ENCODE peak calls at places on chromosomes 6 and 20, in nine cellular contexts. One of them, this sample, is unnamed.
A peak's percentile ranks its signal among the peaks of the same experiment; 100 is the strongest.

GRCh38 chr20:23206061-23206460 is 119.9 kb upstream of the CD93 start:
- DNase-seq in naive thymus-derived CD4-positive, alpha-beta T cell: no peak
- DNase-seq in heart right ventricle: no peak
- DNase-seq in fibroblast of lung: no peak
- DNase-seq in GM12878: no peak
- DNase-seq in A673: no peak
- DNase-seq in astrocyte: no peak
- DNase-seq in GM23338: no peak
- DNase-seq in heart left ventricle: no peak
- DNase-seq in this sample: no peak

GRCh38 chr6:135686784-135687301 is 164.7 kb upstream of the PDE7B start:
- DNase-seq in naive thymus-derived CD4-positive, alpha-beta T cell: no peak
- DNase-seq in heart right ventricle: no peak
- DNase-seq in fibroblast of lung: peak; percentile 8
- DNase-seq in GM12878: no peak
- DNase-seq in A673: peak; percentile 95
- DNase-seq in astrocyte: no peak
- DNase-seq in GM23338: no peak
- DNase-seq in heart left ventricle: no peak
- DNase-seq in this sample: no peak

GRCh38 chr20:25421107-25421506 is 13.6 kb downstream of the GINS1 start:
- DNase-seq in naive thymus-derived CD4-positive, alpha-beta T cell: no peak
- DNase-seq in heart right ventricle: no peak
- DNase-seq in fibroblast of lung: no peak
- DNase-seq in GM12878: no peak
- DNase-seq in A673: no peak
- DNase-seq in astrocyte: no peak
- DNase-seq in GM23338: no peak
- DNase-seq in heart left ventricle: no peak
- DNase-seq in this sample: no peak

GRCh38 chr6:45156075-45156474 is 172.1 kb upstream of the RUNX2 start:
- DNase-seq in naive thymus-derived CD4-positive, alpha-beta T cell: no peak
- DNase-seq in heart right ventricle: no peak
- DNase-seq in fibroblast of lung: peak; percentile 13
- DNase-seq in GM12878: peak; percentile 76
- DNase-seq in A673: no peak
- DNase-seq in astrocyte: no peak
- DNase-seq in GM23338: no peak
- DNase-seq in heart left ventricle: no peak
- DNase-seq in this sample: no peak

GRCh38 chr20:24118781-24119175 is 130.2 kb upstream of the GGTLC1 start:
- DNase-seq in naive thymus-derived CD4-positive, alpha-beta T cell: no peak
- DNase-seq in heart right ventricle: no peak
- DNase-seq in fibroblast of lung: no peak
- DNase-seq in GM12878: no peak
- DNase-seq in A673: peak; percentile 52
- DNase-seq in astrocyte: no peak
- DNase-seq in GM23338: no peak
- DNase-seq in heart left ventricle: no peak
- DNase-seq in this sample: no peak

GRCh38 chr6:2047855-2048254 is 197.6 kb downstream of the GMDS start:
- DNase-seq in naive thymus-derived CD4-positive, alpha-beta T cell: no peak
- DNase-seq in heart right ventricle: no peak
- DNase-seq in fibroblast of lung: no peak
- DNase-seq in GM12878: no peak
- DNase-seq in A673: no peak
- DNase-seq in astrocyte: no peak
- DNase-seq in GM23338: no peak
- DNase-seq in heart left ventricle: no peak
- DNase-seq in this sample: no peak

GRCh38 chr20:57553376-57554018 is 7.4 kb upstream of the PCK1 start:
- DNase-seq in naive thymus-derived CD4-positive, alpha-beta T cell: no peak
- DNase-seq in heart right ventricle: no peak
- DNase-seq in fibroblast of lung: no peak
- DNase-seq in GM12878: no peak
- DNase-seq in A673: no peak
- DNase-seq in astrocyte: no peak
- DNase-seq in GM23338: no peak
- DNase-seq in heart left ventricle: no peak
- DNase-seq in this sample: no peak

GRCh38 chr6:14079971-14080370 is 37.6 kb upstream of the CD83 start:
- DNase-seq in naive thymus-derived CD4-positive, alpha-beta T cell: no peak
- DNase-seq in heart right ventricle: no peak
- DNase-seq in fibroblast of lung: peak; percentile 73
- DNase-seq in GM12878: no peak
- DNase-seq in A673: no peak
- DNase-seq in astrocyte: peak; percentile 67
- DNase-seq in GM23338: no peak
- DNase-seq in heart left ventricle: no peak
- DNase-seq in this sample: no peak

GRCh38 chr20:63917811-63918210 is 22.9 kb downstream of the DNAJC5 start:
- DNase-seq in naive thymus-derived CD4-positive, alpha-beta T cell: no peak
- DNase-seq in heart right ventricle: no peak
- DNase-seq in fibroblast of lung: peak; percentile 17
- DNase-seq in GM12878: no peak
- DNase-seq in A673: no peak
- DNase-seq in astrocyte: peak; percentile 7
- DNase-seq in GM23338: no peak
- DNase-seq in heart left ventricle: no peak
- DNase-seq in this sample: no peak

GRCh38 chr6:127968394-127968793 is 67.5 kb upstream of the THEMIS start:
- DNase-seq in naive thymus-derived CD4-positive, alpha-beta T cell: no peak
- DNase-seq in heart right ventricle: no peak
- DNase-seq in fibroblast of lung: no peak
- DNase-seq in GM12878: no peak
- DNase-seq in A673: no peak
- DNase-seq in astrocyte: no peak
- DNase-seq in GM23338: no peak
- DNase-seq in heart left ventricle: no peak
- DNase-seq in this sample: no peak

GRCh38 chr20:63036266-63036665 is 29.5 kb upstream of the BHLHE23 start:
- DNase-seq in naive thymus-derived CD4-positive, alpha-beta T cell: no peak
- DNase-seq in heart right ventricle: peak; percentile 6
- DNase-seq in fibroblast of lung: no peak
- DNase-seq in GM12878: no peak
- DNase-seq in A673: no peak
- DNase-seq in astrocyte: no peak
- DNase-seq in GM23338: peak; percentile 58
- DNase-seq in heart left ventricle: no peak
- DNase-seq in this sample: no peak

GRCh38 chr6:160260283-160261119 is 1.9 kb upstream of the SLC22A2 start:
- DNase-seq in naive thymus-derived CD4-positive, alpha-beta T cell: no peak
- DNase-seq in heart right ventricle: no peak
- DNase-seq in fibroblast of lung: no peak
- DNase-seq in GM12878: no peak
- DNase-seq in A673: no peak
- DNase-seq in astrocyte: no peak
- DNase-seq in GM23338: no peak
- DNase-seq in heart left ventricle: no peak
- DNase-seq in this sample: no peak

GRCh38 chr20:31605902-31606677 is 1.0 kb downstream of the ID1 start:
- DNase-seq in naive thymus-derived CD4-positive, alpha-beta T cell: peak; percentile 37
- DNase-seq in heart right ventricle: peak; percentile 37
- DNase-seq in fibroblast of lung: peak; percentile 25
- DNase-seq in GM12878: no peak
- DNase-seq in A673: no peak
- DNase-seq in astrocyte: no peak
- DNase-seq in GM23338: peak; percentile 65
- DNase-seq in heart left ventricle: no peak
- DNase-seq in this sample: peak; percentile 74

GRCh38 chr6:81451787-81452186 is 300.7 kb downstream of the TENT5A start:
- DNase-seq in naive thymus-derived CD4-positive, alpha-beta T cell: no peak
- DNase-seq in heart right ventricle: no peak
- DNase-seq in fibroblast of lung: peak; percentile 94
- DNase-seq in GM12878: no peak
- DNase-seq in A673: peak; percentile 87
- DNase-seq in astrocyte: peak; percentile 93
- DNase-seq in GM23338: peak; percentile 4
- DNase-seq in heart left ventricle: no peak
- DNase-seq in this sample: no peak

GRCh38 chr6:169991031-169991390 is 239.6 kb downstream of the ERMARD start:
- DNase-seq in naive thymus-derived CD4-positive, alpha-beta T cell: no peak
- DNase-seq in heart right ventricle: no peak
- DNase-seq in fibroblast of lung: no peak
- DNase-seq in GM12878: no peak
- DNase-seq in A673: no peak
- DNase-seq in astrocyte: no peak
- DNase-seq in GM23338: no peak
- DNase-seq in heart left ventricle: no peak
- DNase-seq in this sample: no peak

GRCh38 chr20:51108638-51109363 is 85.9 kb upstream of the KCNG1 start:
- DNase-seq in naive thymus-derived CD4-positive, alpha-beta T cell: no peak
- DNase-seq in heart right ventricle: no peak
- DNase-seq in fibroblast of lung: no peak
- DNase-seq in GM12878: no peak
- DNase-seq in A673: no peak
- DNase-seq in astrocyte: no peak
- DNase-seq in GM23338: no peak
- DNase-seq in heart left ventricle: no peak
- DNase-seq in this sample: no peak

GRCh38 chr20:57162253-57162652 is 104.2 kb downstream of the BMP7 start:
- DNase-seq in naive thymus-derived CD4-positive, alpha-beta T cell: no peak
- DNase-seq in heart right ventricle: peak; percentile 55
- DNase-seq in fibroblast of lung: no peak
- DNase-seq in GM12878: no peak
- DNase-seq in A673: no peak
- DNase-seq in astrocyte: no peak
- DNase-seq in GM23338: no peak
- DNase-seq in heart left ventricle: no peak
- DNase-seq in this sample: no peak

GRCh38 chr6:99905209-99906106 is 88.6 kb downstream of the MCHR2 start:
- DNase-seq in naive thymus-derived CD4-positive, alpha-beta T cell: no peak
- DNase-seq in heart right ventricle: no peak
- DNase-seq in fibroblast of lung: peak; percentile 36
- DNase-seq in GM12878: no peak
- DNase-seq in A673: peak; percentile 74
- DNase-seq in astrocyte: peak; percentile 19
- DNase-seq in GM23338: peak; percentile 80
- DNase-seq in heart left ventricle: no peak
- DNase-seq in this sample: no peak

GRCh38 chr6:155132617-155133016 is 131.2 kb upstream of the CLDN20 start:
- DNase-seq in naive thymus-derived CD4-positive, alpha-beta T cell: no peak
- DNase-seq in heart right ventricle: no peak
- DNase-seq in fibroblast of lung: no peak
- DNase-seq in GM12878: no peak
- DNase-seq in A673: no peak
- DNase-seq in astrocyte: no peak
- DNase-seq in GM23338: no peak
- DNase-seq in heart left ventricle: no peak
- DNase-seq in this sample: no peak

GRCh38 chr6:74073429-74073828 is 377.4 kb downstream of the CD109 start:
- DNase-seq in naive thymus-derived CD4-positive, alpha-beta T cell: no peak
- DNase-seq in heart right ventricle: no peak
- DNase-seq in fibroblast of lung: peak; percentile 62
- DNase-seq in GM12878: no peak
- DNase-seq in A673: no peak
- DNase-seq in astrocyte: peak; percentile 45
- DNase-seq in GM23338: no peak
- DNase-seq in heart left ventricle: no peak
- DNase-seq in this sample: no peak

GRCh38 chr20:49418156-49418555 is 64.3 kb downstream of the KCNB1 start:
- DNase-seq in naive thymus-derived CD4-positive, alpha-beta T cell: no peak
- DNase-seq in heart right ventricle: no peak
- DNase-seq in fibroblast of lung: no peak
- DNase-seq in GM12878: no peak
- DNase-seq in A673: no peak
- DNase-seq in astrocyte: no peak
- DNase-seq in GM23338: no peak
- DNase-seq in heart left ventricle: no peak
- DNase-seq in this sample: no peak
- H3K27ac ChIP-seq in naive thymus-derived CD4-positive, alpha-beta T cell: no peak overlapping the region
- H3K27ac ChIP-seq in heart right ventricle: no peak overlapping the region
- H3K27ac ChIP-seq in fibroblast of lung: no peak overlapping the region
- H3K27ac ChIP-seq in GM12878: no peak overlapping the region
- H3K27ac ChIP-seq in A673: no peak overlapping the region
- H3K27ac ChIP-seq in astrocyte: no peak overlapping the region
- H3K27ac ChIP-seq in GM23338: no peak overlapping the region
- H3K27ac ChIP-seq in heart left ventricle: no peak overlapping the region
- H3K27ac ChIP-seq in this sample: no peak overlapping the region

GRCh38 chr6:93927731-93928130 is 508.4 kb upstream of the EPHA7 start:
- DNase-seq in naive thymus-derived CD4-positive, alpha-beta T cell: no peak
- DNase-seq in heart right ventricle: no peak
- DNase-seq in fibroblast of lung: no peak
- DNase-seq in GM12878: no peak
- DNase-seq in A673: no peak
- DNase-seq in astrocyte: no peak
- DNase-seq in GM23338: no peak
- DNase-seq in heart left ventricle: no peak
- DNase-seq in this sample: peak; percentile 43
- H3K4me3 ChIP-seq in naive thymus-derived CD4-positive, alpha-beta T cell: no peak overlapping the region
- H3K4me3 ChIP-seq in heart right ventricle: no peak overlapping the region
- H3K4me3 ChIP-seq in fibroblast of lung: no peak overlapping the region
- H3K4me3 ChIP-seq in GM12878: no peak overlapping the region
- H3K4me3 ChIP-seq in A673: no peak overlapping the region
- H3K4me3 ChIP-seq in astrocyte: no peak overlapping the region
- H3K4me3 ChIP-seq in GM23338: no peak overlapping the region
- H3K4me3 ChIP-seq in heart left ventricle: no peak overlapping the region
- H3K4me3 ChIP-seq in this sample: no peak overlapping the region

DNA sequence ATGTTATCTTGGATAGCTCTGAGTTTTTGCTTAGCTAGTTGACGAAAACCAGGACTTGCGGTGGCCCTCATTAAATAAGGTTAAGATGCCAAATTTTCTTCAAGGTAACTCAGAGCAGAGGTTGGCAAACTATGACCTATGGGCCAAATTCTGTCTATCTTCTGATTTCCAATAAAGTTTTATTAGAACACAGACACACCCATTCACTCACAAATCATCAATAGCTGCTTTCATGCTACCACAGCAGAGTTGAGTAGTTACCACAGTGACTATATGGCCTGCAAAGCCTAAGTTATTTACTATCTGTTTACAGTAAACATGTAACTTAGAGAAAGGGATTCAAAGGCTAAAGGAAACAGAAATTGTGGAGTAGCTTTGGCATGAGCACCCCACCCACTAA is 23.6 kb downstream of the DCDC2 start:
- DNase-seq in naive thymus-derived CD4-positive, alpha-beta T cell: no peak
- DNase-seq in heart right ventricle: no peak
- DNase-seq in fibroblast of lung: no peak
- DNase-seq in GM12878: no peak
- DNase-seq in A673: no peak
- DNase-seq in astrocyte: no peak
- DNase-seq in GM23338: no peak
- DNase-seq in heart left ventricle: no peak
- DNase-seq in this sample: no peak
- H3K4me1 ChIP-seq in naive thymus-derived CD4-positive, alpha-beta T cell: no peaks in the 10 kb centered on the region
- H3K4me1 ChIP-seq in heart right ventricle: no peaks in the 10 kb centered on the region
- H3K4me1 ChIP-seq in fibroblast of lung: no peaks in the 10 kb centered on the region
- H3K4me1 ChIP-seq in GM12878: no peaks in the 10 kb centered on the region
- H3K4me1 ChIP-seq in A673: peaks cover 40% of the 10 kb centered on the region
- H3K4me1 ChIP-seq in astrocyte: peaks cover 7% of the 10 kb centered on the region
- H3K4me1 ChIP-seq in GM23338: no peaks in the 10 kb centered on the region
- H3K4me1 ChIP-seq in heart left ventricle: no peaks in the 10 kb centered on the region
- H3K4me1 ChIP-seq in this sample: no peaks in the 10 kb centered on the region

DNA sequence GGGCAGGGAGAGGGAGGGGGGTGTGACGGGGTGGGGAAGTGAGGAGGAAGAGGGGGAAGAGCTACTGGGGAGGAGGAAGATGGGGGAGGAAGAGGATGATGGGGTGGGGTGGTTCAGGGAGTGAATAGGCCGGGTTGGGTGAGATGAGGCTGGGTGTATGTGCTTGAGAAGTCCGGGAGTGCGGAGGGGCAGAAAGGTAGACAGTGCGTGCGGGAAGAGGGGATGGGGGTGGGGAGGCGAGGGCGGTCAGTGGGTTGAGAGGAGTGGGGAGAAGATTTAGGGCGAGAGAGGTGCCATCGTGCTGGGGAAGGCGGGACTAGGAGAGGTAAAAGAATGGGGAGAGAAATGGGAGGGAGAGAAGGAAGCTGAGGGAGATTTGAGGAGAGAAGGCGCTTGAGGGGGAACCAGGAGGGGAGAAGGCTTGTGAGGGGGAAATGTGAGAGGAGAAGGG is 30.9 kb upstream of the NOTCH4 start:
- DNase-seq in naive thymus-derived CD4-positive, alpha-beta T cell: no peak
- DNase-seq in heart right ventricle: no peak
- DNase-seq in fibroblast of lung: no peak
- DNase-seq in GM12878: no peak
- DNase-seq in A673: no peak
- DNase-seq in astrocyte: no peak
- DNase-seq in GM23338: peak; percentile 64
- DNase-seq in heart left ventricle: no peak
- DNase-seq in this sample: no peak
- H3K27ac ChIP-seq in naive thymus-derived CD4-positive, alpha-beta T cell: no peak overlapping the region
- H3K27ac ChIP-seq in heart right ventricle: peak overlapping the region; percentile 78
- H3K27ac ChIP-seq in fibroblast of lung: peak overlapping the region; percentile 79
- H3K27ac ChIP-seq in GM12878: no peak overlapping the region
- H3K27ac ChIP-seq in A673: no peak overlapping the region
- H3K27ac ChIP-seq in astrocyte: no peak overlapping the region
- H3K27ac ChIP-seq in GM23338: no peak overlapping the region
- H3K27ac ChIP-seq in heart left ventricle: peak overlapping the region; percentile 45
- H3K27ac ChIP-seq in this sample: peak overlapping the region; percentile 45